ENCODE peak calls at places on chromosomes 6 and 20, in five cellular contexts. One of them, this sample, is unnamed. For H3K36me3, the result is how much of the 10 kb centered on the place peaks cover.

GRCh38 chr20:44279228-44279627 is 31.8 kb downstream of the FITM2 start:
- DNase-seq in Peyer's patch: no peak
- DNase-seq in tibial artery: no peak
- DNase-seq in SJSA1: peak
- DNase-seq in prostate gland: no peak
- DNase-seq in this sample: no peak

GRCh38 chr6:89034586-89035251 is 45.8 kb upstream of the PNRC1 start:
- DNase-seq in Peyer's patch: no peak
- DNase-seq in tibial artery: no peak
- DNase-seq in SJSA1: no peak
- DNase-seq in prostate gland: no peak
- DNase-seq in this sample: no peak

GRCh38 chr6:83309344-83309743 is 116.2 kb downstream of the RWDD2A start:
- DNase-seq in Peyer's patch: no peak
- DNase-seq in tibial artery: no peak
- DNase-seq in SJSA1: no peak
- DNase-seq in prostate gland: no peak
- DNase-seq in this sample: no peak

GRCh38 chr6:33651947-33652346 is 30.8 kb downstream of the ITPR3 start:
- DNase-seq in Peyer's patch: no peak
- DNase-seq in tibial artery: no peak
- DNase-seq in SJSA1: no peak
- DNase-seq in prostate gland: no peak
- DNase-seq in this sample: no peak

GRCh38 chr20:53071833-53072232 is 99.7 kb downstream of the TSHZ2 start:
- DNase-seq in Peyer's patch: no peak
- DNase-seq in tibial artery: no peak
- DNase-seq in SJSA1: no peak
- DNase-seq in prostate gland: no peak
- DNase-seq in this sample: no peak

GRCh38 chr20:58090181-58090580 is 138.3 kb downstream of the ANKRD60 start:
- DNase-seq in Peyer's patch: no peak
- DNase-seq in tibial artery: no peak
- DNase-seq in SJSA1: no peak
- DNase-seq in prostate gland: no peak
- DNase-seq in this sample: no peak

GRCh38 chr20:53752971-53753879 is 159.6 kb upstream of the ZNF217 start:
- DNase-seq in Peyer's patch: no peak
- DNase-seq in tibial artery: no peak
- DNase-seq in SJSA1: no peak
- DNase-seq in prostate gland: no peak
- DNase-seq in this sample: no peak

GRCh38 chr20:62938105-62938888 is at the start of gene GID8:
- DNase-seq in Peyer's patch: peak
- DNase-seq in tibial artery: peak
- DNase-seq in SJSA1: no peak
- DNase-seq in prostate gland: peak
- DNase-seq in this sample: no peak

GRCh38 chr6:41784581-41785171 is 2.8 kb upstream of the TOMM6 start:
- DNase-seq in Peyer's patch: no peak
- DNase-seq in tibial artery: no peak
- DNase-seq in SJSA1: no peak
- DNase-seq in prostate gland: no peak
- DNase-seq in this sample: no peak

GRCh38 chr6:41568585-41569384 is 22.6 kb downstream of the FOXP4 start:
- DNase-seq in Peyer's patch: no peak
- DNase-seq in tibial artery: no peak
- DNase-seq in SJSA1: no peak
- DNase-seq in prostate gland: peak
- DNase-seq in this sample: no peak

GRCh38 chr6:71510057-71510713 is 221.6 kb downstream of the OGFRL1 start:
- DNase-seq in Peyer's patch: no peak
- DNase-seq in tibial artery: peak
- DNase-seq in SJSA1: peak
- DNase-seq in prostate gland: peak
- DNase-seq in this sample: no peak

GRCh38 chr20:19392344-19393140 is 180.1 kb downstream of the SLC24A3 start:
- DNase-seq in Peyer's patch: no peak
- DNase-seq in tibial artery: no peak
- DNase-seq in SJSA1: no peak
- DNase-seq in prostate gland: no peak
- DNase-seq in this sample: no peak

GRCh38 chr6:81751388-81752083 is 945 bp downstream of the TENT5A start:
- DNase-seq in Peyer's patch: peak
- DNase-seq in tibial artery: peak
- DNase-seq in SJSA1: peak
- DNase-seq in prostate gland: peak
- DNase-seq in this sample: no peak

GRCh38 chr6:38404900-38405556 is 234.7 kb downstream of the BTBD9 start:
- DNase-seq in Peyer's patch: no peak
- DNase-seq in tibial artery: no peak
- DNase-seq in SJSA1: no peak
- DNase-seq in prostate gland: peak
- DNase-seq in this sample: no peak

GRCh38 chr6:27468334-27468733 is 4.6 kb downstream of the ZNF184 start:
- DNase-seq in Peyer's patch: no peak
- DNase-seq in tibial artery: no peak
- DNase-seq in SJSA1: no peak
- DNase-seq in prostate gland: no peak
- DNase-seq in this sample: no peak

GRCh38 chr20:25022680-25023079 is 30.1 kb upstream of the APMAP start:
- DNase-seq in Peyer's patch: peak
- DNase-seq in tibial artery: peak
- DNase-seq in SJSA1: peak
- DNase-seq in prostate gland: no peak
- DNase-seq in this sample: no peak

GRCh38 chr20:49938173-49939163 is 2.3 kb downstream of the RNF114 start:
- DNase-seq in Peyer's patch: no peak
- DNase-seq in tibial artery: peak
- DNase-seq in SJSA1: no peak
- DNase-seq in prostate gland: no peak
- DNase-seq in this sample: no peak

GRCh38 chr20:48772183-48772976 is 55.4 kb downstream of the PREX1 start:
- DNase-seq in Peyer's patch: peak
- DNase-seq in tibial artery: peak
- DNase-seq in SJSA1: no peak
- DNase-seq in prostate gland: no peak
- DNase-seq in this sample: no peak

GRCh38 chr6:27295301-27296079 is 16.6 kb downstream of the POM121L2 start:
- DNase-seq in Peyer's patch: no peak
- DNase-seq in tibial artery: no peak
- DNase-seq in SJSA1: no peak
- DNase-seq in prostate gland: no peak
- DNase-seq in this sample: no peak

GRCh38 chr6:80333342-80333741 is 226.9 kb downstream of the BCKDHB start:
- DNase-seq in Peyer's patch: no peak
- DNase-seq in tibial artery: no peak
- DNase-seq in SJSA1: no peak
- DNase-seq in prostate gland: no peak
- DNase-seq in this sample: no peak

GRCh38 chr6:155224031-155224451 is 39.8 kb upstream of the CLDN20 start:
- DNase-seq in Peyer's patch: no peak
- DNase-seq in tibial artery: no peak
- DNase-seq in SJSA1: peak
- DNase-seq in prostate gland: no peak
- DNase-seq in this sample: peak

GRCh38 chr20:58433759-58434158 is 44.7 kb downstream of the VAPB start:
- DNase-seq in Peyer's patch: no peak
- DNase-seq in tibial artery: no peak
- DNase-seq in SJSA1: peak
- DNase-seq in prostate gland: no peak
- DNase-seq in this sample: no peak

GRCh38 chr6:108168980-108169800 is 3.4 kb downstream of the NR2E1 start:
- DNase-seq in Peyer's patch: no peak
- DNase-seq in tibial artery: no peak
- DNase-seq in SJSA1: peak
- DNase-seq in prostate gland: no peak
- DNase-seq in this sample: no peak
- H3K4me3 ChIP-seq in Peyer's patch: peak
- H3K4me3 ChIP-seq in tibial artery: no peak
- H3K4me3 ChIP-seq in SJSA1: no peak
- H3K4me3 ChIP-seq in prostate gland: no peak
- H3K4me3 ChIP-seq in this sample: peak

DNA sequence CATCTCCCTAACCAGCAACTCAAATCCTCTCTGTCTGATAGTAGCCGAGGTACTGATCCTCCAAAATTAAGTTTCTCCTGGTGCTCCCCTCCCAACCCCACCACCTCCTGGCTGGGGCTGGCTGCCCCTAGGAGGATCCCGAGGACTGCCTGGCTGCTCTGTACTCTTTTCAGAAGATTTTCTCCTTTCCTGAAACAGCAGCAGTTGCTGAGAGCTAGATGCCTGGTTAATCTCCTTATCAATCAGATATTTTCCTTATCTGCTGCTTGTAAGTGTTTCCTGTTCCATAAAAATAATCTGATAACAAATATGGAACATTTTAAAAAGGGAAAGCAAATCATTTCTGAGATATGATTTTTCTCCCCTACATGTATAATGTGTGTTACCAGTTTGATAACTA is 52.8 kb downstream of the ZMYND8 start:
- DNase-seq in Peyer's patch: no peak
- DNase-seq in tibial artery: peak
- DNase-seq in SJSA1: no peak
- DNase-seq in prostate gland: no peak
- DNase-seq in this sample: no peak
- H3K27ac ChIP-seq in Peyer's patch: peak
- H3K27ac ChIP-seq in tibial artery: peak
- H3K27ac ChIP-seq in SJSA1: no peak
- H3K27ac ChIP-seq in prostate gland: peak
- H3K27ac ChIP-seq in this sample: no peak

GRCh38 chr20:31764641-31765305 is 25.7 kb downstream of the TPX2 start:
- DNase-seq in Peyer's patch: no peak
- DNase-seq in tibial artery: no peak
- DNase-seq in SJSA1: no peak
- DNase-seq in prostate gland: no peak
- DNase-seq in this sample: no peak

GRCh38 chr20:31770243-31770642 is 31.2 kb downstream of the TPX2 start:
- DNase-seq in Peyer's patch: no peak
- DNase-seq in tibial artery: no peak
- DNase-seq in SJSA1: no peak
- DNase-seq in prostate gland: no peak
- DNase-seq in this sample: peak

GRCh38 chr20:31769681-31770080 is 30.6 kb downstream of the TPX2 start:
- DNase-seq in Peyer's patch: no peak
- DNase-seq in tibial artery: no peak
- DNase-seq in SJSA1: no peak
- DNase-seq in prostate gland: no peak
- DNase-seq in this sample: no peak

GRCh38 chr20:31767805-31768204 is 28.7 kb downstream of the TPX2 start:
- DNase-seq in Peyer's patch: no peak
- DNase-seq in tibial artery: no peak
- DNase-seq in SJSA1: no peak
- DNase-seq in prostate gland: no peak
- DNase-seq in this sample: no peak
- H3K36me3 ChIP-seq in Peyer's patch: under half
- H3K36me3 ChIP-seq in tibial artery: under half
- H3K36me3 ChIP-seq in SJSA1: half or more
- H3K36me3 ChIP-seq in prostate gland: under half
- H3K36me3 ChIP-seq in this sample: under half

GRCh38 chr20:35174458-35175216 is 2.8 kb downstream of the PROCR start:
- DNase-seq in Peyer's patch: peak
- DNase-seq in tibial artery: no peak
- DNase-seq in SJSA1: no peak
- DNase-seq in prostate gland: no peak
- DNase-seq in this sample: no peak
- H3K4me3 ChIP-seq in Peyer's patch: peak
- H3K4me3 ChIP-seq in tibial artery: no peak
- H3K4me3 ChIP-seq in SJSA1: no peak
- H3K4me3 ChIP-seq in prostate gland: no peak
- H3K4me3 ChIP-seq in this sample: no peak

This sample was measured in CD4-positive, alpha-beta memory T cell.